ENCODE peak calls at places on chromosomes 7 and 10, in four cellular contexts. H is A549, R is hepatocyte, F is AG04449. N is an unnamed sample.
A peak's percentile ranks its signal among the peaks of the same experiment; 100 is the strongest.

GRCh38 chr7:139034855-139035587 is 821 bp downstream of the ZC3HAV1L start:
- DNase-seq in F (no peak), R (peak; percentile 49), H (peak; percentile 85), N (no peak)

GRCh38 chr10:50946991-50947781 is 61.8 kb upstream of the A1CF start:
- DNase-seq in H (no peak), R (no peak), F (no peak), N (peak; percentile 16)

GRCh38 chr7:95690367-95690947 is 81.9 kb upstream of the DYNC1I1 start:
- DNase-seq in R (peak; percentile 53), H (peak; percentile 6), F (no peak), N (no peak)

GRCh38 chr10:74174533-74174932 is 23.5 kb downstream of the ADK start:
- DNase-seq in R (peak; percentile 50), F (no peak), H (no peak), N (no peak)

GRCh38 chr10:86693721-86694369 is 25.5 kb downstream of the LDB3 start:
- DNase-seq in F (no peak), H (peak; percentile 61), R (peak; percentile 77), N (no peak)

GRCh38 chr10:78931333-78932083 is 137.3 kb upstream of the ZMIZ1 start:
- DNase-seq in H (no peak), R (peak; percentile 44), F (peak; percentile 53), N (peak; percentile 83)

GRCh38 chr10:132904814-132905649 is 37.3 kb downstream of the CFAP46 start:
- DNase-seq in F (no peak), H (no peak), R (no peak), N (no peak)

GRCh38 chr7:110591341-110591740 is 499.6 kb upstream of the LRRN3 start:
- DNase-seq in H (no peak), F (no peak), R (no peak), N (no peak)

GRCh38 chr10:11824825-11825224 is 1.7 kb downstream of the PROSER2 start:
- DNase-seq in F (no peak), R (peak; percentile 39), H (no peak), N (no peak)

GRCh38 chr7:76356823-76357222 is 2.0 kb downstream of the YWHAG start:
- DNase-seq in R (peak; percentile 54), H (no peak), F (no peak), N (no peak)

GRCh38 chr7:157668884-157669767 is 332.3 kb downstream of the DNAJB6 start:
- DNase-seq in R (no peak), H (no peak), F (no peak), N (no peak)

GRCh38 chr10:89867964-89868363 is 166.6 kb downstream of the KIF20B start:
- DNase-seq in H (no peak), R (peak; percentile 17), F (no peak), N (no peak)

GRCh38 chr10:33716461-33717267 is 382.2 kb upstream of the NRP1 start:
- DNase-seq in R (no peak), F (no peak), H (no peak), N (no peak)

GRCh38 chr7:30713397-30713796 is 31.1 kb upstream of the CRHR2 start:
- DNase-seq in R (no peak), F (no peak), H (no peak), N (no peak)

GRCh38 chr7:29854257-29854938 is 48.1 kb downstream of the WIPF3 start:
- DNase-seq in R (peak; percentile 71), H (no peak), F (no peak), N (no peak)

GRCh38 chr7:2633538-2634264 is 1.9 kb downstream of the TTYH3 start:
- DNase-seq in F (no peak), H (peak; percentile 64), R (peak; percentile 85), N (peak; percentile 76)

GRCh38 chr7:151808296-151809155 is 68.4 kb downstream of the PRKAG2 start:
- DNase-seq in H (peak; percentile 87), F (no peak), R (peak; percentile 76), N (no peak)

GRCh38 chr7:38507379-38507778 is 123.8 kb downstream of the AMPH start:
- DNase-seq in H (no peak), R (no peak), F (no peak), N (no peak)

GRCh38 chr10:129742742-129743550 is 221.1 kb downstream of the EBF3 start:
- DNase-seq in R (no peak), H (no peak), F (no peak), N (no peak)

GRCh38 chr7:132368246-132368900 is 207.9 kb downstream of the PLXNA4 start:
- DNase-seq in H (no peak), R (no peak), F (no peak), N (no peak)

GRCh38 chr7:134422646-134423045 is 36.3 kb downstream of the AKR1B1 start:
- DNase-seq in F (no peak), H (peak; percentile 48), R (peak; percentile 23), N (no peak)

GRCh38 chr7:22720791-22721786 is 5.9 kb upstream of the IL6 start:
- DNase-seq in H (no peak), F (no peak), R (no peak), N (no peak)

GRCh38 chr7:22717760-22718159 is 9.2 kb upstream of the IL6 start:
- DNase-seq in R (no peak), H (no peak), F (no peak), N (no peak)

GRCh38 chr7:22715969-22716368 is 11.0 kb upstream of the IL6 start:
- DNase-seq in H (no peak), F (no peak), R (no peak), N (no peak)

GRCh38 chr7:22718911-22719420 is 8.0 kb upstream of the IL6 start:
- DNase-seq in H (no peak), R (no peak), F (no peak), N (no peak)

DNA sequence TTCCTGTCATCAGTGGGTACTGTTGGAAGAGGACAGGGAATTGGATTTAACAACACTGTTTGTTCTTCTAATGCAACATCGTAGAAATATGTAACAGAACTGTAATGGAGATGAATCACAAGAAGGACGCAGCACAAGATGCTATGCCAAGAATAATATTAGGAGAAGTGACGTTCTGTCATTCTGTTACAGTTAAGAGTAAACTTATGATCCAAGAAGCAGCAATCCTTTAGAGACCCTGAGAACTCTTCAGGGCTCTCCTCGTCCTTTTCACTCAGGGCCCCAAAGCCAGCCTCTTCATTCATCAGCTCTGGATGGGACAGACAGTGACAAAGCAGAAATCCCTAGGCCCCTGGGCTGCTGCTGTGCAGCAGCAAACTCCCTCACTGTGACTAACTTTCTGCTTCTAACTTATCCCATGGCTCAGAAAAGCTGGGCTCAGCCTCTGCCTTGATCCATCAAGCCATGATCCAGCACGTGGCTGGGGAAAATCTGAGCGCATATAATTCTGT is 8.7 kb upstream of the IL6 start:
- DNase-seq in F (peak; percentile 72), H (no peak), R (no peak), N (peak; percentile 88)
- TF ChIP-seq CTCF in F (no peak), H (no peak), R (no peak), N (no peak)

GRCh38 chr7:44257618-44258422 is 57.0 kb downstream of the YKT6 start:
- DNase-seq in H (no peak), F (peak; percentile 49), R (peak; percentile 88), N (peak; percentile 57)
- H3K4me3 ChIP-seq in H (no peak overlapping the region), F (no peak overlapping the region), R (no peak overlapping the region), N (no peak overlapping the region)

GRCh38 chr7:150404785-150405583 is 25.9 kb downstream of the ZNF775 start:
- DNase-seq in H (peak; percentile 84), R (peak; percentile 95), F (peak; percentile 37), N (peak; percentile 49)
- TF ChIP-seq CTCF in H (peak; percentile 35), R (peak; percentile 39), F (peak; percentile 25), N (no peak)

DNA sequence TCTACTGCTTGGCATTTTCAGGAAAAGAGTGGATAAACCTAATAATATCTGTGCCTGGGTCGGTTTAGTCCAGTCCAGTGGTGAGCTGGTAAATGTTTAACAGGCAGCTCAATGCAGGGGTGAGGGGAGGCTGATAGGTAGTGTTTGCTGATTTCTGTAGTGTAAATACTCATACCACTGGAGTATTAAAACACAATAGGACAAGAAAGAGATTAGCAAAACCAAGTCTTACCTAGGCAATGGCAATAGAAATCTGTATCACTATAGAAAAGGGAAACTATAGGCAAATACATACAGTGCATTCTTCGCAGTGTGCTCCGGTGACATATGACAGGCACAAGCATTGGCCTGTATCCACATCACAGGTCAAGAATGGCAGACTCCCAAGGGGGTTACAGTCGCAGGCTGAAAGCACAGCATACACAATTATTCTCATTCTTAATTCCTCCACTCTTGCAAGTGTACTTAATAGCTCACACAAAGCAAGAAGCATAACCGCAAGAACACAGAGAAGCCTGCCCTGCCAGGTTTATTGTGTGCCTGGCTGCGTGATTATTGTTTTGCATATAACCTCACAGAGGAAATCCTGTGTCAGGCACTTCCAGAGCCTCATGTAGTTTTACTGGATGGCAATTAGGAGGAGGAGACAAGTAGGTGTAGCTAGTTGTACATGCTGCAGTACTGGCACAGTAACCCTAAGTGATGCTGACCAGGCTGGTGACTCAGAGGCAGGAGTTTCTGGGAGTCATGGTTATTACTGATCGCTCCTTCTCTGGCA is 35.0 kb downstream of the LAMB4 start:
- DNase-seq in F (peak; percentile 54), R (peak; percentile 79), H (peak; percentile 50), N (peak; percentile 66)
- H3K4me3 ChIP-seq in F (no peak overlapping the region), R (no peak overlapping the region), H (peak overlapping the region; percentile 16), N (no peak overlapping the region)

GRCh38 chr7:25852249-25852994 is 299.6 kb upstream of the NFE2L3 start:
- DNase-seq in H (no peak), F (no peak), R (peak; percentile 73), N (no peak)

GRCh38 chr7:25854059-25854458 is 297.9 kb upstream of the NFE2L3 start:
- DNase-seq in F (no peak), R (no peak), H (no peak), N (no peak)

GRCh38 chr7:25856056-25856780 is 295.8 kb upstream of the NFE2L3 start:
- DNase-seq in F (no peak), H (no peak), R (no peak), N (no peak)

GRCh38 chr7:25852995-25853713 is 298.8 kb upstream of the NFE2L3 start:
- DNase-seq in R (no peak), H (no peak), F (no peak), N (no peak)

DNA sequence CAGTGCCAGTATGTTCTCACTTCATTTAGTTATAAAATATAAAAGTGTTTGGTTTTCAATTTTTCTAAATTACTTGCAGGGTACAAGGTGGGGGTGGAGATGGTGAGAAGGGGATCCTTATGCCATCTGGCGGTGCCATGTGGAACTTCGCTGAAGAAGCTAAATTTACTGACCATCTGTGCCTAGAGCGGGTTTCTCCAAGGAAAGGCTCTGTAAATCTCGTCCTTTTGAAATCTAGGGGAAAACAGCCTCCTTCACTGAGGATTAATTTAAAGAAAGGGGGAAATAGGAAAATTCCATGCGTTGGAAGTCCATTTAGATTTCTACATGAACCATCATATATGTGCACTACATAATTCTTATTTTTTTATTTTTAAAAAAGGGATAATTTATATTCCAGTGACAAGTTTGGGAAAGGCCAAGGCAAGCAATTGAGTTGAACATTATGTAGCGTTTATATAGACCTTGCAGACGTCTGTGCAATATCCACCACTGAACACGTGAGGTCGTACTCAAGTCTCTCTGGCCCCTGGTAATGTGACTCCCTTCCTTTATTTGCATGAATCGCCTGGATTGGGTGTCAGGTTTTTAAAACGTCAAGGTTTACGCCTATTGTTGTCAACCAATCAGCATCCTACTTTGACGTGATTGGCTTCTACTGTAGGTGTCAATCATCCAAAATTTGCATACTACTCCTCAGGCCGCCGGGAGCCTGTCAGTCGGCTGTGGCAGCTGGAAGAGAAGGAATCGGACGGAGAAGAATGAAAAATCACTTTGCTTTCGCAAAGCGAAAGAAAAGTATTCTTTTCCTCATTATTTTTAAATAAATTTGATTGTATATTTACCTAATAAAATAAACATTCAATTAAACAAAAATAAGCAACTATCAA is 297.1 kb upstream of the NFE2L3 start:
- DNase-seq in R (peak; percentile 96), F (peak; percentile 99), H (peak; percentile 89), N (peak; percentile 99)
- TF ChIP-seq CTCF in R (peak; percentile 57), F (peak; percentile 66), H (peak; percentile 76), N (peak; percentile 77)